ENCODE peak calls at places on chromosomes 7 and 10, in seven cellular contexts. One of them, this sample, is unnamed.

GRCh38 chr10:13351340-13351915 is 3.3 kb upstream of the SEPHS1 start:
- DNase-seq in dorsolateral prefrontal cortex: no peak
- DNase-seq in suprapubic skin: no peak
- DNase-seq in right atrium auricular region: no peak
- DNase-seq in cardiac muscle cell: no peak
- DNase-seq in HCT116: no peak
- DNase-seq in GM06990: no peak
- DNase-seq in this sample: no peak

GRCh38 chr7:19368540-19368939 is 223.3 kb upstream of the FERD3L start:
- DNase-seq in dorsolateral prefrontal cortex: no peak
- DNase-seq in suprapubic skin: no peak
- DNase-seq in right atrium auricular region: no peak
- DNase-seq in cardiac muscle cell: peak; percentile 21
- DNase-seq in HCT116: no peak
- DNase-seq in GM06990: no peak
- DNase-seq in this sample: no peak

GRCh38 chr7:122014697-122015096 is 129.4 kb downstream of the AASS start:
- DNase-seq in dorsolateral prefrontal cortex: no peak
- DNase-seq in suprapubic skin: no peak
- DNase-seq in right atrium auricular region: no peak
- DNase-seq in cardiac muscle cell: peak; percentile 7
- DNase-seq in HCT116: no peak
- DNase-seq in GM06990: no peak
- DNase-seq in this sample: no peak

GRCh38 chr7:92602352-92603088 is 12.3 kb upstream of the FAM133B start:
- DNase-seq in dorsolateral prefrontal cortex: no peak
- DNase-seq in suprapubic skin: no peak
- DNase-seq in right atrium auricular region: no peak
- DNase-seq in cardiac muscle cell: peak; percentile 58
- DNase-seq in HCT116: no peak
- DNase-seq in GM06990: no peak
- DNase-seq in this sample: no peak

GRCh38 chr10:69734797-69735468 is 66.8 kb upstream of the COL13A1 start:
- DNase-seq in dorsolateral prefrontal cortex: no peak
- DNase-seq in suprapubic skin: no peak
- DNase-seq in right atrium auricular region: no peak
- DNase-seq in cardiac muscle cell: no peak
- DNase-seq in HCT116: no peak
- DNase-seq in GM06990: no peak
- DNase-seq in this sample: no peak

GRCh38 chr7:126700807-126701604 is 551.7 kb downstream of the GRM8 start:
- DNase-seq in dorsolateral prefrontal cortex: no peak
- DNase-seq in suprapubic skin: no peak
- DNase-seq in right atrium auricular region: no peak
- DNase-seq in cardiac muscle cell: peak; percentile 96
- DNase-seq in HCT116: peak; percentile 90
- DNase-seq in GM06990: peak; percentile 81
- DNase-seq in this sample: peak; percentile 94

GRCh38 chr7:116162992-116163391 is 47.3 kb upstream of the TES start:
- DNase-seq in dorsolateral prefrontal cortex: no peak
- DNase-seq in suprapubic skin: no peak
- DNase-seq in right atrium auricular region: no peak
- DNase-seq in cardiac muscle cell: no peak
- DNase-seq in HCT116: peak; percentile 26
- DNase-seq in GM06990: no peak
- DNase-seq in this sample: no peak

GRCh38 chr10:132283604-132284382 is 24.0 kb downstream of the STK32C start:
- DNase-seq in dorsolateral prefrontal cortex: peak; percentile 63
- DNase-seq in suprapubic skin: no peak
- DNase-seq in right atrium auricular region: no peak
- DNase-seq in cardiac muscle cell: no peak
- DNase-seq in HCT116: no peak
- DNase-seq in GM06990: no peak
- DNase-seq in this sample: no peak

GRCh38 chr7:21911341-21911875 is 34.3 kb downstream of the CDCA7L start:
- DNase-seq in dorsolateral prefrontal cortex: no peak
- DNase-seq in suprapubic skin: no peak
- DNase-seq in right atrium auricular region: no peak
- DNase-seq in cardiac muscle cell: no peak
- DNase-seq in HCT116: no peak
- DNase-seq in GM06990: no peak
- DNase-seq in this sample: no peak

GRCh38 chr7:36076073-36076472 is 77.0 kb upstream of the EEPD1 start:
- DNase-seq in dorsolateral prefrontal cortex: no peak
- DNase-seq in suprapubic skin: no peak
- DNase-seq in right atrium auricular region: no peak
- DNase-seq in cardiac muscle cell: no peak
- DNase-seq in HCT116: no peak
- DNase-seq in GM06990: no peak
- DNase-seq in this sample: no peak

GRCh38 chr10:129956902-129957673 is 7.0 kb downstream of the EBF3 start:
- DNase-seq in dorsolateral prefrontal cortex: no peak
- DNase-seq in suprapubic skin: no peak
- DNase-seq in right atrium auricular region: no peak
- DNase-seq in cardiac muscle cell: no peak
- DNase-seq in HCT116: no peak
- DNase-seq in GM06990: no peak
- DNase-seq in this sample: no peak

GRCh38 chr7:105173586-105173985 is 159.6 kb downstream of the KMT2E start:
- DNase-seq in dorsolateral prefrontal cortex: no peak
- DNase-seq in suprapubic skin: no peak
- DNase-seq in right atrium auricular region: no peak
- DNase-seq in cardiac muscle cell: no peak
- DNase-seq in HCT116: no peak
- DNase-seq in GM06990: no peak
- DNase-seq in this sample: no peak

GRCh38 chr7:159109092-159110035 is 35.3 kb downstream of the VIPR2 start:
- DNase-seq in dorsolateral prefrontal cortex: no peak
- DNase-seq in suprapubic skin: no peak
- DNase-seq in right atrium auricular region: no peak
- DNase-seq in cardiac muscle cell: no peak
- DNase-seq in HCT116: no peak
- DNase-seq in GM06990: no peak
- DNase-seq in this sample: no peak

GRCh38 chr7:155729847-155730246 is 82.4 kb downstream of the SHH start:
- DNase-seq in dorsolateral prefrontal cortex: no peak
- DNase-seq in suprapubic skin: no peak
- DNase-seq in right atrium auricular region: no peak
- DNase-seq in cardiac muscle cell: peak; percentile 14
- DNase-seq in HCT116: no peak
- DNase-seq in GM06990: no peak
- DNase-seq in this sample: peak; percentile 26

GRCh38 chr10:74419491-74420466 is 268.8 kb downstream of the ADK start:
- DNase-seq in dorsolateral prefrontal cortex: no peak
- DNase-seq in suprapubic skin: no peak
- DNase-seq in right atrium auricular region: no peak
- DNase-seq in cardiac muscle cell: peak; percentile 15
- DNase-seq in HCT116: peak; percentile 10
- DNase-seq in GM06990: peak; percentile 46
- DNase-seq in this sample: no peak

GRCh38 chr10:53597835-53598251 is 825.3 kb upstream of the MBL2 start:
- DNase-seq in dorsolateral prefrontal cortex: no peak
- DNase-seq in suprapubic skin: no peak
- DNase-seq in right atrium auricular region: no peak
- DNase-seq in cardiac muscle cell: no peak
- DNase-seq in HCT116: no peak
- DNase-seq in GM06990: no peak
- DNase-seq in this sample: no peak

GRCh38 chr10:33638891-33639290 is 304.4 kb upstream of the NRP1 start:
- DNase-seq in dorsolateral prefrontal cortex: no peak
- DNase-seq in suprapubic skin: no peak
- DNase-seq in right atrium auricular region: no peak
- DNase-seq in cardiac muscle cell: no peak
- DNase-seq in HCT116: no peak
- DNase-seq in GM06990: no peak
- DNase-seq in this sample: no peak

GRCh38 chr7:142717453-142717852 is 31.8 kb upstream of the PRSS1 start:
- DNase-seq in dorsolateral prefrontal cortex: no peak
- DNase-seq in suprapubic skin: no peak
- DNase-seq in right atrium auricular region: no peak
- DNase-seq in cardiac muscle cell: no peak
- DNase-seq in HCT116: no peak
- DNase-seq in GM06990: no peak
- DNase-seq in this sample: no peak

GRCh38 chr10:109934958-109935793 is 11.9 kb upstream of the XPNPEP1 start:
- DNase-seq in dorsolateral prefrontal cortex: no peak
- DNase-seq in suprapubic skin: no peak
- DNase-seq in right atrium auricular region: no peak
- DNase-seq in cardiac muscle cell: peak; percentile 68
- DNase-seq in HCT116: no peak
- DNase-seq in GM06990: no peak
- DNase-seq in this sample: peak; percentile 80

GRCh38 chr7:816751-817671 is 15.3 kb upstream of the SUN1 start:
- DNase-seq in dorsolateral prefrontal cortex: peak; percentile 28
- DNase-seq in suprapubic skin: no peak
- DNase-seq in right atrium auricular region: no peak
- DNase-seq in cardiac muscle cell: peak; percentile 17
- DNase-seq in HCT116: no peak
- DNase-seq in GM06990: peak; percentile 66
- DNase-seq in this sample: no peak
- H3K27me3 ChIP-seq in dorsolateral prefrontal cortex: no peaks in the 10 kb centered on the region
- H3K27me3 ChIP-seq in suprapubic skin: no peaks in the 10 kb centered on the region
- H3K27me3 ChIP-seq in right atrium auricular region: no peaks in the 10 kb centered on the region
- H3K27me3 ChIP-seq in cardiac muscle cell: no peaks in the 10 kb centered on the region
- H3K27me3 ChIP-seq in HCT116: no peaks in the 10 kb centered on the region
- H3K27me3 ChIP-seq in GM06990: no peaks in the 10 kb centered on the region
- H3K27me3 ChIP-seq in this sample: no peaks in the 10 kb centered on the region

DNA sequence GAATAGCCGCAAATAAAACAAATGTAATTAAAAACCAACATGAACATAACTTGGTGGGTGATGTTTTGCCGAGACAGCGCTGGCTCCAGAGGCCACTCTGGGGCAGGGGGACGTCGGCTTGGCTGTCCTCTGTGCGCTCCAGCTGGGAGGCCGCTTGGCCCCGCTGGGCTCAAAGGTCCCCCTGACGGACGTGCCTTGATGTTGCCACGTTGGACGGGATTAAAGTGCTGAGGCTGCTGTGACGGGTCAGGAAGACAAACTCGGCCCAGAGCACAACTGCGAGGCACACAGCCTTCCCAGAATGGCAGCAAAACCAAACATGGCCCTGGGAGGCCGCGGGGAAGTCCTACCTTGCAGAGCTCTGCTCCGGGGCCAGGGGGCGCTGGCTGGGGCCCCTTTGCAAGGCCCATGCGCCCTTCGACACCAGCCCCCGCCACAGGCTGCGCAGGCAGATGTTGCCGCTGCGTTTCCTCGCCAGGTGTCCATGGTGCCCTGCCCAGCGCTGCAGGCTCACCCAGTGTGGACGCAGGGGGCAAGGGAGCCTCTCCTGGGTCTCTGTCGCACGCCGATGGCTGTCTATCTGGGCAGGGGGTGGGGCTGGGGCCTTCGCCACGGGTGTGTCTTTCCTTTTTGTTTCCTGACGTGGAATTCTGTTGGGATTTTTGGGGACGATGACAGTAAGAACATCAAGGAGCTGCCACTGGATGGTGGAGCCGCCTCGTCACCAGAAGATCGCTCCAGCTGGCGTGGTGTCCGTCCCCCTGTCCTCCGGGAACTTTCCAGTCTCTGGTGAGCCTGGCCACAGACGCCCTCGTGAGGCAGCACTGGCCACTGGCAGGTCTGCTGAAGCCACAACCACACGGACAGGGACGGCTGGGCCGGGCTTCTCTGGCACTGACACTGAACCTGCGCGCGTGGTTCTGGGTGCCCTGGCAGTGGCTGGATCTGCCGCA is 99.6 kb upstream of the DIP2C start:
- DNase-seq in dorsolateral prefrontal cortex: peak; percentile 88
- DNase-seq in suprapubic skin: peak; percentile 83
- DNase-seq in right atrium auricular region: peak; percentile 82
- DNase-seq in cardiac muscle cell: no peak
- DNase-seq in HCT116: peak; percentile 18
- DNase-seq in GM06990: no peak
- DNase-seq in this sample: no peak
- TF ChIP-seq CTCF in dorsolateral prefrontal cortex: no peak
- TF ChIP-seq CTCF in suprapubic skin: peak; percentile 51
- TF ChIP-seq CTCF in right atrium auricular region: peak; percentile 73
- TF ChIP-seq CTCF in cardiac muscle cell: no peak
- TF ChIP-seq CTCF in HCT116: peak; percentile 36
- TF ChIP-seq CTCF in GM06990: peak; percentile 46
- TF ChIP-seq CTCF in this sample: peak; percentile 61

DNA sequence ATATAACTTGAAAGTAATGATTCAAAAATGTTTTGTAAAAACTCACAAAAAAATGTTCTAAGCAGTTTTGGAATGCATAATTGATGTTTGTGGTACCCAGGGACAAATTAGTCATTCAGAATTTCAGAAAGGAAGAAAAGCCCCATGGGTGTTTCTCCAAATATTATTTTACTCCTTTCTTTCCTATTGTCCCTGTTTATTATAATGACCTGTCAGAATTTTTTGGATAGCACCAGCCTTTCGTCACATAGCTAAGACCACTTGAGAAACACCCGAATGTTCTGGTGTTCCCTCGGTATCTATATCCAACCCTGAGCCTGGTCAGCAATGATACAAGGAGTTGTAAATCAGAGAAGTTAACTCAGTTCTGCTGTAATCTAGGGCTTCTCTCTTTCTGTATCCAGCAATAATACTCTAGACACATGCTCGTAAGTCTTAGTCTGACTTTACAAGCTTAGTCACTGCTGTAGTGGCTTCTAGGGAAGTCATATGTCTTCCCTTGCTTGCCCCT is 64.8 kb upstream of the MEOX2 start:
- DNase-seq in dorsolateral prefrontal cortex: no peak
- DNase-seq in suprapubic skin: no peak
- DNase-seq in right atrium auricular region: no peak
- DNase-seq in cardiac muscle cell: no peak
- DNase-seq in HCT116: no peak
- DNase-seq in GM06990: no peak
- DNase-seq in this sample: no peak
- H3K4me3 ChIP-seq in dorsolateral prefrontal cortex: no peak overlapping the region
- H3K4me3 ChIP-seq in suprapubic skin: no peak overlapping the region
- H3K4me3 ChIP-seq in right atrium auricular region: no peak overlapping the region
- H3K4me3 ChIP-seq in cardiac muscle cell: no peak overlapping the region
- H3K4me3 ChIP-seq in HCT116: no peak overlapping the region
- H3K4me3 ChIP-seq in GM06990: no peak overlapping the region
- H3K4me3 ChIP-seq in this sample: no peak overlapping the region

GRCh38 chr10:117554371-117554770 is 11.8 kb downstream of the EMX2 start:
- DNase-seq in dorsolateral prefrontal cortex: no peak
- DNase-seq in suprapubic skin: no peak
- DNase-seq in right atrium auricular region: no peak
- DNase-seq in cardiac muscle cell: no peak
- DNase-seq in HCT116: no peak
- DNase-seq in GM06990: no peak
- DNase-seq in this sample: no peak

GRCh38 chr10:117553815-117554172 is 11.2 kb downstream of the EMX2 start:
- DNase-seq in dorsolateral prefrontal cortex: no peak
- DNase-seq in suprapubic skin: no peak
- DNase-seq in right atrium auricular region: no peak
- DNase-seq in cardiac muscle cell: no peak
- DNase-seq in HCT116: no peak
- DNase-seq in GM06990: no peak
- DNase-seq in this sample: no peak

GRCh38 chr10:117552759-117553158 is 10.2 kb downstream of the EMX2 start:
- DNase-seq in dorsolateral prefrontal cortex: no peak
- DNase-seq in suprapubic skin: no peak
- DNase-seq in right atrium auricular region: no peak
- DNase-seq in cardiac muscle cell: no peak
- DNase-seq in HCT116: no peak
- DNase-seq in GM06990: no peak
- DNase-seq in this sample: no peak

GRCh38 chr10:117552156-117552620 is 9.6 kb downstream of the EMX2 start:
- DNase-seq in dorsolateral prefrontal cortex: no peak
- DNase-seq in suprapubic skin: no peak
- DNase-seq in right atrium auricular region: no peak
- DNase-seq in cardiac muscle cell: no peak
- DNase-seq in HCT116: no peak
- DNase-seq in GM06990: no peak
- DNase-seq in this sample: no peak

GRCh38 chr10:117553171-117553814 is 10.7 kb downstream of the EMX2 start:
- DNase-seq in dorsolateral prefrontal cortex: no peak
- DNase-seq in suprapubic skin: peak; percentile 75
- DNase-seq in right atrium auricular region: no peak
- DNase-seq in cardiac muscle cell: no peak
- DNase-seq in HCT116: no peak
- DNase-seq in GM06990: no peak
- DNase-seq in this sample: no peak
- H3K27me3 ChIP-seq in dorsolateral prefrontal cortex: peaks cover 61% of the 10 kb centered on the region
- H3K27me3 ChIP-seq in suprapubic skin: peaks cover 56% of the 10 kb centered on the region
- H3K27me3 ChIP-seq in right atrium auricular region: peaks cover 24% of the 10 kb centered on the region
- H3K27me3 ChIP-seq in cardiac muscle cell: peaks cover 99% of the 10 kb centered on the region
- H3K27me3 ChIP-seq in HCT116: peaks cover 17% of the 10 kb centered on the region
- H3K27me3 ChIP-seq in GM06990: peaks cover 4% of the 10 kb centered on the region
- H3K27me3 ChIP-seq in this sample: peaks cover 2% of the 10 kb centered on the region